ENCODE peak calls at places on chromosomes 16 and 17, in five cellular contexts. I, O, V, T and D are unnamed samples.

GRCh38 chr17:16945513-16946201 is 26.3 kb downstream of the TNFRSF13B start:
- DNase-seq in I (no peak), O (peak; percentile 66), V (peak; percentile 6), T (peak; percentile 7), D (no peak)

GRCh38 chr17:59647288-59647687 is 27.6 kb downstream of the CLTC start:
- DNase-seq in I (no peak), O (no peak), V (no peak), T (no peak), D (no peak)

GRCh38 chr17:4007346-4008081 is 43.3 kb upstream of the ATP2A3 start:
- DNase-seq in I (no peak), O (no peak), V (peak; percentile 44), T (no peak), D (no peak)

GRCh38 chr17:60506312-60506711 is 19.7 kb downstream of the APPBP2 start:
- DNase-seq in I (no peak), O (no peak), V (peak; percentile 26), T (no peak), D (no peak)

GRCh38 chr16:25297151-25297787 is 39.6 kb upstream of the ZKSCAN2 start:
- DNase-seq in I (no peak), O (no peak), V (no peak), T (no peak), D (no peak)

GRCh38 chr17:7747586-7747985 is 30.0 kb downstream of the DNAH2 start:
- DNase-seq in I (no peak), O (no peak), V (no peak), T (no peak), D (no peak)

GRCh38 chr16:19583665-19584300 is 28.3 kb downstream of the VPS35L start:
- DNase-seq in I (no peak), O (no peak), V (peak; percentile 63), T (peak; percentile 35), D (no peak)

GRCh38 chr17:48441231-48441711 is 11.3 kb upstream of the SKAP1 start:
- DNase-seq in I (peak; percentile 96), O (no peak), V (no peak), T (no peak), D (no peak)

GRCh38 chr16:86485746-86486145 is 24.6 kb upstream of the FOXF1 start:
- DNase-seq in I (no peak), O (no peak), V (no peak), T (no peak), D (no peak)

GRCh38 chr17:41519501-41520224 is 973 bp upstream of the KRT15 start:
- DNase-seq in I (no peak), O (no peak), V (peak; percentile 70), T (no peak), D (no peak)

GRCh38 chr17:80799553-80800403 is 191.9 kb upstream of the CHMP6 start:
- DNase-seq in I (no peak), O (no peak), V (no peak), T (no peak), D (no peak)

GRCh38 chr16:28554634-28555423 is 1.1 kb downstream of the SGF29 start:
- DNase-seq in I (no peak), O (no peak), V (no peak), T (no peak), D (no peak)

GRCh38 chr16:71855937-71856662 is 10.3 kb downstream of the ATXN1L start:
- DNase-seq in I (no peak), O (no peak), V (no peak), T (no peak), D (no peak)

GRCh38 chr17:45841883-45842525 is 2.7 kb upstream of the SPPL2C start:
- DNase-seq in I (no peak), O (no peak), V (no peak), T (no peak), D (no peak)

GRCh38 chr16:10343124-10343760 is 42.6 kb upstream of the ATF7IP2 start:
- DNase-seq in I (no peak), O (no peak), V (peak; percentile 88), T (peak; percentile 19), D (no peak)

GRCh38 chr16:15440852-15441251 is 6.5 kb downstream of the BMERB1 start:
- DNase-seq in I (no peak), O (no peak), V (no peak), T (no peak), D (no peak)

GRCh38 chr17:64024215-64024654 is 3.8 kb upstream of the ICAM2 start:
- DNase-seq in I (no peak), O (no peak), V (peak; percentile 94), T (no peak), D (no peak)

GRCh38 chr17:57514614-57515013 is 230.5 kb downstream of the CCDC182 start:
- DNase-seq in I (no peak), O (no peak), V (no peak), T (no peak), D (no peak)

GRCh38 chr16:74999208-74999682 is 421 bp downstream of the ZNRF1 start:
- DNase-seq in I (no peak), O (no peak), V (peak; percentile 66), T (no peak), D (peak; percentile 29)

GRCh38 chr17:67156269-67157199 is 88.5 kb downstream of the HELZ start:
- DNase-seq in I (no peak), O (no peak), V (peak; percentile 47), T (no peak), D (no peak)
- TF ChIP-seq JUND in I (no peak), O (no peak), V (no peak), T (no peak), D (no peak)

DNA sequence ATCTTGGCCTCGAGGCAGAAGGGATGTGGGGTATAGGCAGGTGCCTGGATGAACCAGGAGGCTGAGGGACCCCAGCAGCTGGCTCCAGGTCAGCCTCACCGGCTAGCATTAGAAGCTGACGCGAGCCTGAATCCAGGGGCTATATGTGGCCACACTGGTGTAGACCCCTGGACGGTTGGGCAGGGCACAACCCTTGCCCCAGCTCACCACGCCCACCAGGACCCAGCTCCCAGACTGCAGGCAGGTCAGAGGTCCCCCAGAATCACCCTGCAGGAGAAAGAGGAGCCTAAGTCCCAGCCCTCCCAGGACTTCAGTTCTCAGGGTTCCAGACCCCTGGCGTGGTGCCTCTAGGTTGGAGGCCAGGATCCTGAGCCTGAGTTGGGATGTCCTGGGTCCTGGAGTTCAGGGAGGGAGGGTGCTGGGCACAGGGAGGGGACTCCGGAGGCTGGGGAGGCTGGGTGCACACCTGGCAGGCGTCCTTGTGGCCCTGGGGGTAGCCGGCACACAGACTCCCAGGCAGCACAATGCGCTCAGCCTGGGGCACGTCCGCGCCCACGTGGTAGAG is 2.7 kb downstream of the PRSS33 start:
- DNase-seq in I (no peak), O (no peak), V (no peak), T (no peak), D (no peak)
- TF ChIP-seq JUND in I (no peak), O (no peak), V (no peak), T (no peak), D (no peak)

DNA sequence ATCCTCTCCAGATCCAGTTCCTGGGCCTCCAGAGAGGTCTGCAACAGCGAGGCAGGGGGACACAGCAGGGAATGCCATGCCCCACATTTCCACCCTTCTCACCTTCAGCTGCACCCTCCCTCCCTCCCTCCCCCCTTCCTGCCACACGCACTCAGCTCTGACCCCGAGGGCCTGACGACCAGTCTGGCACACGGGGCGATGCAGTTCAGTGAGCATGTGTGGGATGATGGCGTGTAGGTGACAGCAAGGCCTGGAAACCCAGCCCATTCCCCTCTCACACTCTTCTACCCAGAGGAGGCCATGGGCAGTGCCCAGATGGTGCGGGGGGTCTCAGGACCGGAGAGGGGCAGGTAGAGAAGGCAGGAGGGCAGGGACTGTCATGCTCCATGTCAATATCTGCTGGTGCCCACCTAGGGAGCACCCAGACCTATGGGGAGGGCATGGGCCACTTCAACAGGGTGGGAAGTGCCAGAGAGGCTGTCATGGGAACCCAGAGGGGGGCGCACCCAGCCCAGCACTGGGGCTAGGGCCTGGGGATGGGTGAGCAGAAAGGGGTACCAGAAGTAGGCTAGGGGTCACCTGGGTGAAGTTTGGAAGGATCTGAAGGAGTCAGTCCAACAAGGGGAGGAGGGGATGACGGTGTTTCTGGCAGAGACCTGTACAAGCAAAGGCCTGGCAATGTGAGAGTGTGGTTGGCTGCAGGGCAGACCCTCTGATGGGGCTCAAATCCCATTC is 13.6 kb upstream of the KATNB1 start:
- DNase-seq in I (no peak), O (no peak), V (no peak), T (no peak), D (no peak)
- TF ChIP-seq JUND in I (no peak), O (no peak), V (no peak), T (no peak), D (no peak)

DNA sequence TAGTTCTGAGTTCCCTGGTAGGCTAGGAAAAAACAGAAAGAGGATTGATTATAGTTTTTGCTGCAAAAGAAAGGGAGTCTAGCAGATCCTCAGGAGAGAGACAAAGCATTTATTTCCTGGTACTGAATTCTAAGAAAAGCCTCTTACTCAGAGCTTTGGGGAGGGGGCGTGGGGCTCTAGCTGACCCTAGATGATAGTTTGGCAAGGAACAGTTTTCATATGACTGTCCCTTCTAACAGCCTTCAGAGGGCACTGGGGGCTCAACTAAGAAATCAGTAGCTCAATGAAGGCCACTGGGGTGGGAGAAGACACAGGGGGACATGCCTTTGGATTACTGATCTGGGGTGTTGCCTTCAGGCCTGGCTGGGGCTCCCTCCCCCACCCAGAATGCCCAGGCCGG is 4.0 kb downstream of the CA7 start:
- DNase-seq in I (no peak), O (no peak), V (no peak), T (no peak), D (no peak)
- TF ChIP-seq JUND in I (no peak), O (no peak), V (no peak), T (no peak), D (no peak)

DNA sequence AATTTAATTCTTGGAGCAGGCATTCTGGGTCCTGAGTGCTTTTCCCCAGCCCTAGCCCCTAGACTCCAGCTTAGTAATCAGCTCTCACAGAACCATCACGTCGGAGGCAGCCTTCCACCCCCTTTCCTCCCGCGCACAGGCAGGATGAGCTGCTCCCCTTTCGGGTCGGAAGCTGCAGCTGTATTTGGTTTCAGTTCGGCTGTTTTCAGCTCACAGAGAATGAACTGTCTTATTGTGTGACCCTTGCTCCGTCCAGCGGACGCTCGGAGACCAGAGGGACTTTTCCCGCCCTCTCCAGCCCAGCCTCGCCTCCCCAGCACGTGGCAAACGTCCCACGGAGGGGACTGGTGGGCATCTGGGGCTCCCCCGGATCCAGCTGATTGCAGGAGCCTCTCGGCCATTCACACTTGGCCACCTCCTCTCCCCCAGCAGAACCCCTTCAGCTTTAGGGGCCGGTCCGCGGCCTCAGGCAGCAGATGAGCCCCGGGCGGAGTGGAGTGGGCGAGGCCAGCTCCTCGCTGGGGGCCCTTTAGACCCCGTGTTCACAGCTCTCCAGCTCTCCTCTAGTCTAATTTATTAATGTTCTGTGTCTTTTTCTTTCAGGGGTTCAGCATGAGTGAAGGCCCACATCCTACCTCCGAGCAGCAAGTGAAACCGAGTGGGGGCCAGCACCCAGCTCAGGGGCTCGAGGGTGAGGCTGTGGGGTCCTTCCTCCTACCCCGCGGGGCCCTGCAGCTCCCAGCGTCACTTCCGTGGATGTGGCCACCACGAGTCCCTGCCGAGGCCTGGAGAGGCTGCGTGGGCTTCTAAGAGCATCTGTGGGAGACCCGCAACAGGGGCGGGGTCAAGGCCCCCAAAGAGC is 863 bp upstream of the UTS2R start:
- DNase-seq in I (no peak), O (no peak), V (no peak), T (no peak), D (no peak)
- TF ChIP-seq JUND in I (no peak), O (no peak), V (no peak), T (no peak), D (no peak)